ENCODE peak calls at places on chromosomes 7 and 10, in four cellular contexts. D is SK-N-SH, C is endothelial cell of umbilical vein, P is A549. W is an unnamed sample.

GRCh38 chr10:541750-542371 is 147.6 kb downstream of the DIP2C start:
- DNase-seq in D (no peak), C (no peak), P (no peak), W (no peak)

GRCh38 chr10:103044942-103045489 is 126.9 kb downstream of the CNNM2 start:
- DNase-seq in D (no peak), C (no peak), P (no peak), W (no peak)

GRCh38 chr10:45302573-45302972 is 12.8 kb downstream of the OR13A1 start:
- DNase-seq in D (no peak), C (no peak), P (no peak), W (no peak)

GRCh38 chr7:69786707-69787395 is 188.6 kb downstream of the AUTS2 start:
- DNase-seq in D (no peak), C (no peak), P (no peak), W (no peak)

GRCh38 chr7:49295136-49295535 is 370.8 kb downstream of the CDC14C start:
- DNase-seq in D (no peak), C (no peak), P (no peak), W (peak; percentile 8)

GRCh38 chr7:110693348-110693747 is 397.6 kb upstream of the LRRN3 start:
- DNase-seq in D (no peak), C (no peak), P (no peak), W (no peak)

GRCh38 chr7:101395376-101395775 is 32.7 kb downstream of the COL26A1 start:
- DNase-seq in D (no peak), C (no peak), P (no peak), W (peak; percentile 58)

GRCh38 chr7:148204639-148205292 is 385.8 kb upstream of the C7orf33 start:
- DNase-seq in D (no peak), C (no peak), P (no peak), W (no peak)

GRCh38 chr7:142885311-142886230 is at the start of gene TRPV6:
- DNase-seq in D (no peak), C (no peak), P (no peak), W (no peak)

GRCh38 chr7:148717266-148717793 is 18.6 kb downstream of the CUL1 start:
- DNase-seq in D (no peak), C (no peak), P (no peak), W (no peak)

GRCh38 chr7:25066253-25066652 is 58.8 kb downstream of the CYCS start:
- DNase-seq in D (no peak), C (no peak), P (no peak), W (no peak)

GRCh38 chr7:25075459-25075858 is 49.6 kb downstream of the CYCS start:
- DNase-seq in D (no peak), C (no peak), P (peak; percentile 19), W (no peak)

GRCh38 chr7:25068814-25069213 is 56.2 kb downstream of the CYCS start:
- DNase-seq in D (no peak), C (no peak), P (peak; percentile 28), W (no peak)

GRCh38 chr7:25073451-25073850 is 51.6 kb downstream of the CYCS start:
- DNase-seq in D (no peak), C (peak; percentile 19), P (peak; percentile 48), W (no peak)

DNA sequence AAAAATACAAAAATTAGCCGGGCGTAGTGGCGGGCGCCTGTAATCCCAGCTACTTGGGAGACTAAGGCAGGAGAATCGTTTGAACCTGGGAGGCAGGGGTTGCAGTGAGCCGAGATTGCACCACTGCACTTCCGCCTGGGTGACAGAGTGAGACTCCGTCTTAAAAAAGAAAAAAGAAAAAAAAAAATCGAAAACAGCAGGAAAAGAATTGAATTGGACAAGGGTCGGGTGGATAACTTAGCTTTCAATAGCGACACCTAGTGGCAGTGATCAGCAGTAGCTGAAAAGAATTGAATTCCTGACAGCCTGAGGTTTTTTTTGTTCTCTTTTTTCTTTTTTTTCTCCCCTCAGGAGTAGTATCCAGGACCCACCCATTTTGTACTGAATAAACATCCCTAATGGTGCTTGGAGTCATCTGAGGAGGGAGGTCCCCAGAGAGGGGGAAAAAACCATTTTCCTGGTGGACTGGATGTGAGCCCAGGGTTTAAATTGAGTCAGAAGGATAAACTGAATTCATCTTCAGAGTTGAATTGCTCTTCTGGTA is 55.1 kb downstream of the CYCS start:
- DNase-seq in D (peak; percentile 83), C (peak; percentile 70), P (peak; percentile 82), W (peak; percentile 89)
- TF ChIP-seq MAX in D (no peak), C (no peak), P (no peak), W (no peak)

DNA sequence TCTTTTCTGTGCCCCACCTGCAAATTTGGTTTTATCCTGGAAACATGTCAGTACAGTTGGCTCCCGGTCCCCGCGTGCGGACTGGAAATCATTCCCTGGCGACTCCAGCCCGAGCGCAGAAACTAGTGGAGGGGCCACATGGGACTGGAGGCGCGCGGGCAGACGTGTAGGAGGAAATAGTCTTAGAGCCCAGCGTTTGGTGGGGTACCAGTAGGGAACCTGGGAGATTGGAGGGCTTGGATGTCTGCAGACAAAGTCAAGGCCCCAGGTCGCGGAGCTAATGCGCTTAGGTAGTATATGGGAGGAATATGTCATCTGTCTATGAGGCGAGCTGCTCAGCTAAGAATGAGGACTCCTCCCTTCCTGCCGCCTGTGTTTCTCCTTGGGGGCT is 1.3 kb downstream of the GALNT17 start:
- DNase-seq in D (no peak), C (no peak), P (no peak), W (no peak)
- TF ChIP-seq MAX in D (no peak), C (no peak), P (no peak), W (no peak)

GRCh38 chr7:39142750-39143149 is 165.0 kb downstream of the POU6F2 start:
- DNase-seq in D (no peak), C (no peak), P (no peak), W (no peak)
- TF ChIP-seq MAX in D (no peak), C (no peak), P (no peak), W (no peak)

DNA sequence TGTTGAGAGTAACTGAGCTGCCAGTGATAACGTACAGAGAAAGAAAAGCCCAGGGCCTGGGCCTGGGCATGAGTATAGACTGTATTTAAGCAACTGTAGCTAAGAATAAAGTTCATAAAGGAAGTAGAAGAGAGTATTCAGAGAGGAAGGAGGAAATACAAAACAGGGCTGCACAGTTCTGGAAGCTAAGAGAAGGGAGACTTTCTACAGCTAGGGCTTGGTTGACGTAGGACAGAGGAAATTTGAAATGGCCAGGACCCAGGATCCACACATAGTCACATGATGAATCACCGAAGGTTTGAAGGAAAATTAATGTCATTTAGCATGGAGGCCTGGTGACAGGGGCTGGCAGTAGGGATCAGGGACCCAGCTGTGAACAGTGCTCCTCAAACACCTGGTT is 66.7 kb downstream of the ARL4A start:
- DNase-seq in D (no peak), C (no peak), P (no peak), W (no peak)
- TF ChIP-seq MAX in D (no peak), C (no peak), P (no peak), W (no peak)

GRCh38 chr7:24714676-24715010 is 42.6 kb downstream of the GSDME start:
- DNase-seq in D (no peak), C (no peak), P (no peak), W (no peak)
- TF ChIP-seq MAX in D (no peak), C (no peak), P (no peak), W (no peak)

GRCh38 chr7:68187549-68187948 is 1190.9 kb downstream of the TYW1 start:
- DNase-seq in D (no peak), C (no peak), P (no peak), W (no peak)

GRCh38 chr7:68186072-68186471 is 1189.4 kb downstream of the TYW1 start:
- DNase-seq in D (peak; percentile 27), C (no peak), P (no peak), W (no peak)

DNA sequence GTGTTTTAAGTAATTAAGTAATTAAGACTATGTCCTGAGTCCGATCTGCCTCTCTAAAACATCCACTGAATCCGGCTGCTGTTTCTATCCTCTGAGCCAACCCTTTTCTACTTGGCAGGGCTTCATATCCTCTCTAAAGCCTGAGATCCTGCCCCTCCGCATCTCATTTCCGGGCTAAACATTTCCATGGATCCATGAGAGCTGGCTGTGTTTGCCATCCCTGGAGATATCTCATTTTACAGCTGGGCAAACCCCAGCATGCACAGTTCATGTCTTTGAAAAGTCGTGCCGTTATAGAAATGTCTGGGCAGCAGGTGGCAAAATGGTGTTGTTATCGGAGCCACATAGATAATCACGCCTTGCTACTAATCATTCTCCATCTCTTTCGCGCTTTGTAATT is 1189.0 kb downstream of the TYW1 start:
- DNase-seq in D (peak; percentile 34), C (no peak), P (no peak), W (no peak)
- TF ChIP-seq MAX in D (no peak), C (no peak), P (no peak), W (no peak)

W was measured in NB4.